ENCODE peak calls at places on chromosome 22, in nine cellular contexts. I is endothelial cell of umbilical vein, V is mammary epithelial cell, O is IMR-90, Y is neural progenitor cell, D is GM12878, T is DND-41, K is keratinocyte, M is fibroblast of lung. R is an unnamed sample.

GRCh38 chr22:49568751-49569285 is 258.9 kb downstream of the BRD1 start:
- DNase-seq in O (no peak), T (no peak), K (no peak), D (no peak), I (no peak), Y (peak; percentile 18), V (no peak), M (no peak), R (no peak)

GRCh38 chr22:43330178-43331063 is 12.8 kb downstream of the SCUBE1 start:
- DNase-seq in T (no peak), I (no peak), V (no peak), D (no peak), O (no peak), Y (no peak), K (no peak), M (no peak), R (no peak)

GRCh38 chr22:24159650-24160049 is 21.6 kb upstream of the SUSD2 start:
- DNase-seq in I (no peak), T (no peak), V (no peak), K (no peak), Y (no peak), O (no peak), D (no peak), M (no peak), R (no peak)

GRCh38 chr22:21714059-21714770 is 21.4 kb downstream of the YPEL1 start:
- DNase-seq in K (no peak), Y (no peak), O (no peak), I (no peak), D (no peak), T (no peak), V (no peak), M (no peak), R (no peak)

GRCh38 chr22:41479671-41480396 is 10.9 kb downstream of the ACO2 start:
- DNase-seq in K (no peak), M (peak; percentile 73), I (no peak), O (peak; percentile 73), V (no peak), T (no peak), D (no peak), Y (peak; percentile 93), R (no peak)

GRCh38 chr22:24120029-24120428 is 61.3 kb upstream of the SUSD2 start:
- DNase-seq in Y (no peak), M (peak; percentile 28), I (no peak), D (no peak), K (no peak), T (no peak), V (no peak), O (no peak), R (no peak)

GRCh38 chr22:28012811-28013460 is 93.9 kb upstream of the PITPNB start:
- DNase-seq in V (peak; percentile 54), K (no peak), M (no peak), Y (no peak), T (no peak), O (no peak), D (no peak), I (no peak), R (no peak)

GRCh38 chr22:47165998-47166397 is 403.5 kb downstream of the TBC1D22A start:
- DNase-seq in T (no peak), M (no peak), I (no peak), K (no peak), O (no peak), D (no peak), Y (no peak), V (no peak), R (no peak)

GRCh38 chr22:49960967-49961600 is 512 bp downstream of the PIM3 start:
- DNase-seq in V (peak; percentile 61), K (no peak), O (no peak), T (peak; percentile 53), Y (peak; percentile 56), I (peak; percentile 26), M (no peak), D (no peak), R (peak; percentile 59)

GRCh38 chr22:48955351-48956311 is 872.0 kb downstream of the BRD1 start:
- DNase-seq in K (no peak), Y (no peak), M (no peak), V (no peak), T (no peak), O (no peak), D (no peak), I (no peak), R (peak; percentile 1)

GRCh38 chr22:48443680-48444079 is 1384.0 kb downstream of the BRD1 start:
- DNase-seq in V (no peak), T (no peak), M (no peak), K (no peak), O (no peak), Y (no peak), D (no peak), I (no peak), R (no peak)

DNA sequence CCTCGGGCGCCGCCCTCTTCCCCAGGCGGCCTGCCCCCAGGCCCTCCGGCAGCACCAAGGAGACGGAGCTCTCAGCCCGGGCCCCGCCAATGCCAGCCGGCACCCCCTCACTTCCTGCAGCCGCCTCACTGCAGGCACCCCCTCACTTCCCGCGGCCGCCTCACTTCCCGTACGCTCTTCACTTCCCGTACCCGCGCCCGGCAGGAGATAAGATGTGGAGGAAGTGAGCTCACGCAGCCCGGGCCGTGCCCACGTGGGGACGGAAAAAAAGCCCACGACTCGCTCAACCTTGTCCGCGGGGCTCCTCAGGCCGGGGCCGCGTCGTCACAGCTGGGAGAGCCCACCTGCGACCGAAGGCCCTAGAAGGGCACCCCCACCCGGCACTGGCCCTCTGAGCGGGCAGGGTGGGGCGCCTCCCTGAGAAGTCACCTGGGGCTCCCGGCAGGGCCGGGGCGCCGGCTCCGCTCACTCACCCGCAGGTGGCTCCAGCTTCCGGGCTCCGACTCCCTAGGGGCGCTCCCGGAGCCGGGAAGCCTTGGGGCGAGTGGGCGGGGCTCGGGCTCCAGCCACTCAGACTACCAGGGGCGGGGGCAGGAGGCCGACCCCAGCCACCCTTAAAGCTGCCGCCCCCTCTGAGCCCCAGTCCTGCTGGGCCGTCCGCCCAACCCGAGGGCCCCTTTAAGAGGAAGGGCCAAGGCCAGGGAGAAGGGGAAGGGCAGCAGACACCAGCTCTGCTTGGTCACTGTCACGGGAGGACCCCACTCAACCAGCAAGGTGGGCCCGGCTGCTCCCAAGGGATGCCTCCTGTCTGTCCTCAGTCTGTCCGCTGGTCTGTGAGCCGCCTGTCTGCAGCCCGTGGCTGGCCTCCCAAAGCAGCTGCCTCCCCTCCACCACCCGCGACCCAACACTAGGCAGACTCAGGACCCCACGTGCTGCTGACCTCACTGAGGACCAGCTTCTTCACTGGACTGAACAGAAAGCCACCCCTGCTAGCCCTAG is 31.4 kb downstream of the PISD start:
- DNase-seq in M (peak; percentile 72), T (peak; percentile 93), K (peak; percentile 25), D (no peak), Y (peak; percentile 87), I (peak; percentile 89), O (peak; percentile 74), V (peak; percentile 71), R (peak; percentile 73)
- TF ChIP-seq CTCF in M (no peak), T (no peak), K (no peak), D (no peak), Y (peak; percentile 15), I (no peak), O (no peak), V (peak; percentile 18), R (no peak)

GRCh38 chr22:39469326-39469680 is 12.5 kb downstream of the MGAT3 start:
- DNase-seq in M (no peak), Y (no peak), I (no peak), K (no peak), T (no peak), O (no peak), D (no peak), V (no peak), R (no peak)

GRCh38 chr22:39468487-39469325 is 11.9 kb downstream of the MGAT3 start:
- DNase-seq in T (no peak), D (no peak), O (no peak), V (no peak), K (no peak), I (no peak), M (no peak), Y (no peak), R (no peak)

GRCh38 chr22:39471421-39472141 is 14.8 kb downstream of the MGAT3 start:
- DNase-seq in T (no peak), I (peak; percentile 8), D (peak; percentile 83), O (peak; percentile 51), V (peak; percentile 21), M (no peak), K (no peak), Y (peak; percentile 36), R (peak; percentile 59)

GRCh38 chr22:39470462-39471335 is 13.9 kb downstream of the MGAT3 start:
- DNase-seq in V (no peak), D (no peak), K (no peak), M (no peak), I (no peak), Y (peak; percentile 48), O (no peak), T (no peak), R (no peak)

DNA sequence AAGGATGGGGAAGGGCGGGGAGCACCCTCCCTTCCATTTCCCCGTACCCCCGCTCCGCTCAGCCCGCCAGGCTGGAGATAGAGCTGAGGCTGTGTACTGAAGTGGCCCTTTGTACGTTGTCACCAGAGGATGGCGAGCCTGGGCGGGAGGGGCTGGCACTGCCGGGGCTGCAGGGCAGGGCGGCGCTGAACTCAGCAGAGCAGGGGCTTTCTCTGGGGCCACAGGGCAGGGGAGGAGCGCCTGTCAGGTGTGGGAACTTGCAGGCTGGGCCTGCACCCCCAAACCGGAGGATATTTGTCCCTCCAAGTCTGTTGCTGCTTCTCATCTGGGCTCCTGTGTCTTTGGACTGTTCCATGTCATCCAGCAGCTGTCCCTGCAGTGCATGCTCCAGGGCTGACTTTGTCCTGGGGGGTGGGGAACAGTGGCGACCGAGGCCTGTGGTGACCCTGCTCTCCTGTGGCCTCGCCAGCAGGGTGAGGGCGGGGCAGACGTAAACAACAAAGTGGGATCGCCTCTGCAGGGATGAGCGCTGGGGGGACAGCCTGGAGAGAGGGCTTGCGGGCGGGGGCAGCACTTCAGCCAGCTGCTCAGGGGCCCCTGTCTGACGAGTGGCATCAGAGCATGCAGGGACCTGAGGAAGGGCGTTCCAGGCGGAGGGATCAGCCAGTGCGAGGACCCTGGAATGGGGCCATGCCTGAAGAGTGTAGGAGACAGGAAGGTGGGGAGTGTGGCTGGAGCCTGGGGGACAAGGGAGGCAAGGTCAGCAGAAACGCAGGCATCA is 13.1 kb downstream of the MGAT3 start:
- DNase-seq in K (no peak), V (no peak), Y (peak; percentile 46), T (no peak), M (no peak), O (no peak), D (no peak), I (no peak), R (peak; percentile 59)
- H3K9ac ChIP-seq in K (no peak overlapping the region), V (no peak overlapping the region), Y (no peak overlapping the region), T (no peak overlapping the region), M (no peak overlapping the region), O (no peak overlapping the region), D (no peak overlapping the region), I (no peak overlapping the region), R (peak overlapping the region; percentile 37)

DNA sequence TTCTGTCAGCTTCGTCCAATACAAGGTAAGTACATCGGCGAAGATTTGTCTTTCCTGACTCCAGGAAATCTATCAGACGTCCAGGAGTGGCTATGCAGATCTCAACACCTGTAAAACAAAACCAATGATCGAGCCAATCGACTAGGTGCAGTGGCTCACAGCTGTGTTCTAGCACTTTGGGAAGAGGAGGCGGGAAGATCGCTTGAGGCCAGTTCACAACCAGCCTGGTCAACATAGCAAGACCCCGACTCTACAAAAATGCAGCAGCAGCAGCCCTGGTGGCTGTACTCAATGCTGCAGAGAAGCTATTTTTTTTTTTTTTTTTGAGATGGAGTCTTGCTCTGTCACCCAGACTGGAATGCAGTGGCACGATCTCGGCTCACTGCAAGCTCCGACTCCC is 11.2 kb downstream of the DDX17 start:
- DNase-seq in V (no peak), T (no peak), Y (no peak), D (no peak), K (no peak), I (no peak), O (no peak), M (no peak), R (no peak)
- TF ChIP-seq CTCF in V (no peak), T (no peak), Y (peak; percentile 10), D (no peak), K (no peak), I (no peak), O (no peak), M (no peak), R (no peak)

GRCh38 chr22:17368144-17368726 is 1.0 kb upstream of the CECR2 start:
- DNase-seq in M (no peak), T (no peak), I (no peak), D (no peak), O (no peak), K (no peak), V (no peak), Y (no peak), R (no peak)
- H3K9ac ChIP-seq in M (no peak overlapping the region), T (no peak overlapping the region), I (no peak overlapping the region), D (no peak overlapping the region), O (no peak overlapping the region), K (no peak overlapping the region), V (no peak overlapping the region), Y (peak overlapping the region; percentile 10), R (no peak overlapping the region)

R was measured in colonic mucosa.